ENCODE peak calls at places on chromosomes 13 and 19, in seven cellular contexts. One of them, this sample, is unnamed.

GRCh38 chr19:6276447-6276846 is 3.3 kb downstream of the MLLT1 start:
- DNase-seq in A549: no peak
- DNase-seq in CD8-positive, alpha-beta memory T cell: no peak
- DNase-seq in IMR-90: peak; percentile 55
- DNase-seq in neuronal stem cell: no peak
- DNase-seq in stomach: no peak
- DNase-seq in pancreas: no peak
- DNase-seq in this sample: peak; percentile 53

GRCh38 chr13:88483202-88483601 is 812.0 kb downstream of the SLITRK5 start:
- DNase-seq in A549: no peak
- DNase-seq in CD8-positive, alpha-beta memory T cell: no peak
- DNase-seq in IMR-90: no peak
- DNase-seq in neuronal stem cell: no peak
- DNase-seq in stomach: no peak
- DNase-seq in pancreas: no peak
- DNase-seq in this sample: no peak

GRCh38 chr19:33448159-33448516 is 73.5 kb downstream of the PEPD start:
- DNase-seq in A549: no peak
- DNase-seq in CD8-positive, alpha-beta memory T cell: no peak
- DNase-seq in IMR-90: no peak
- DNase-seq in neuronal stem cell: no peak
- DNase-seq in stomach: no peak
- DNase-seq in pancreas: no peak
- DNase-seq in this sample: no peak

GRCh38 chr13:53953205-53953604 is 924.6 kb downstream of the OLFM4 start:
- DNase-seq in A549: no peak
- DNase-seq in CD8-positive, alpha-beta memory T cell: no peak
- DNase-seq in IMR-90: no peak
- DNase-seq in neuronal stem cell: no peak
- DNase-seq in stomach: no peak
- DNase-seq in pancreas: no peak
- DNase-seq in this sample: no peak

GRCh38 chr13:110914293-110915056 is 394 bp downstream of the ANKRD10 start:
- DNase-seq in A549: peak; percentile 28
- DNase-seq in CD8-positive, alpha-beta memory T cell: peak; percentile 80
- DNase-seq in IMR-90: peak; percentile 74
- DNase-seq in neuronal stem cell: peak; percentile 74
- DNase-seq in stomach: peak; percentile 77
- DNase-seq in pancreas: peak; percentile 69
- DNase-seq in this sample: peak; percentile 76

GRCh38 chr13:66665991-66666390 is 564.1 kb downstream of the PCDH9 start:
- DNase-seq in A549: no peak
- DNase-seq in CD8-positive, alpha-beta memory T cell: no peak
- DNase-seq in IMR-90: peak; percentile 88
- DNase-seq in neuronal stem cell: peak; percentile 61
- DNase-seq in stomach: no peak
- DNase-seq in pancreas: no peak
- DNase-seq in this sample: no peak

GRCh38 chr19:55257461-55258411 is 1.1 kb downstream of the PPP6R1 start:
- DNase-seq in A549: no peak
- DNase-seq in CD8-positive, alpha-beta memory T cell: peak; percentile 43
- DNase-seq in IMR-90: peak; percentile 32
- DNase-seq in neuronal stem cell: no peak
- DNase-seq in stomach: no peak
- DNase-seq in pancreas: no peak
- DNase-seq in this sample: peak; percentile 41

GRCh38 chr13:107721436-107721835 is 493.9 kb downstream of the LIG4 start:
- DNase-seq in A549: no peak
- DNase-seq in CD8-positive, alpha-beta memory T cell: no peak
- DNase-seq in IMR-90: no peak
- DNase-seq in neuronal stem cell: no peak
- DNase-seq in stomach: no peak
- DNase-seq in pancreas: no peak
- DNase-seq in this sample: no peak

GRCh38 chr19:46068345-46069258 is 27.8 kb upstream of the IGFL4 start:
- DNase-seq in A549: peak; percentile 68
- DNase-seq in CD8-positive, alpha-beta memory T cell: no peak
- DNase-seq in IMR-90: peak; percentile 82
- DNase-seq in neuronal stem cell: no peak
- DNase-seq in stomach: no peak
- DNase-seq in pancreas: no peak
- DNase-seq in this sample: peak; percentile 46

GRCh38 chr13:49351871-49352270 is 92.0 kb downstream of the CAB39L start:
- DNase-seq in A549: no peak
- DNase-seq in CD8-positive, alpha-beta memory T cell: no peak
- DNase-seq in IMR-90: peak; percentile 94
- DNase-seq in neuronal stem cell: no peak
- DNase-seq in stomach: no peak
- DNase-seq in pancreas: no peak
- DNase-seq in this sample: no peak

GRCh38 chr13:27290715-27291114 is 20.1 kb downstream of the RASL11A start:
- DNase-seq in A549: no peak
- DNase-seq in CD8-positive, alpha-beta memory T cell: no peak
- DNase-seq in IMR-90: no peak
- DNase-seq in neuronal stem cell: no peak
- DNase-seq in stomach: no peak
- DNase-seq in pancreas: no peak
- DNase-seq in this sample: no peak

GRCh38 chr19:11096210-11096841 is 7.1 kb downstream of the LDLR start:
- DNase-seq in A549: no peak
- DNase-seq in CD8-positive, alpha-beta memory T cell: no peak
- DNase-seq in IMR-90: peak; percentile 47
- DNase-seq in neuronal stem cell: no peak
- DNase-seq in stomach: no peak
- DNase-seq in pancreas: no peak
- DNase-seq in this sample: no peak

GRCh38 chr19:5953680-5954213 is 24.2 kb downstream of the RANBP3 start:
- DNase-seq in A549: no peak
- DNase-seq in CD8-positive, alpha-beta memory T cell: peak; percentile 36
- DNase-seq in IMR-90: no peak
- DNase-seq in neuronal stem cell: no peak
- DNase-seq in stomach: no peak
- DNase-seq in pancreas: no peak
- DNase-seq in this sample: no peak

GRCh38 chr19:54186934-54187381 is 2.4 kb downstream of the MBOAT7 start:
- DNase-seq in A549: no peak
- DNase-seq in CD8-positive, alpha-beta memory T cell: no peak
- DNase-seq in IMR-90: no peak
- DNase-seq in neuronal stem cell: no peak
- DNase-seq in stomach: peak; percentile 59
- DNase-seq in pancreas: peak; percentile 79
- DNase-seq in this sample: peak; percentile 90

GRCh38 chr13:75587679-75588078 is 38.1 kb downstream of the UCHL3 start:
- DNase-seq in A549: no peak
- DNase-seq in CD8-positive, alpha-beta memory T cell: no peak
- DNase-seq in IMR-90: peak; percentile 4
- DNase-seq in neuronal stem cell: no peak
- DNase-seq in stomach: no peak
- DNase-seq in pancreas: no peak
- DNase-seq in this sample: no peak

GRCh38 chr19:42479736-42480135 is 37.0 kb upstream of the CXCL17 start:
- DNase-seq in A549: no peak
- DNase-seq in CD8-positive, alpha-beta memory T cell: no peak
- DNase-seq in IMR-90: no peak
- DNase-seq in neuronal stem cell: no peak
- DNase-seq in stomach: no peak
- DNase-seq in pancreas: no peak
- DNase-seq in this sample: no peak

GRCh38 chr19:42478765-42479307 is 36.1 kb upstream of the CXCL17 start:
- DNase-seq in A549: no peak
- DNase-seq in CD8-positive, alpha-beta memory T cell: no peak
- DNase-seq in IMR-90: no peak
- DNase-seq in neuronal stem cell: no peak
- DNase-seq in stomach: no peak
- DNase-seq in pancreas: no peak
- DNase-seq in this sample: no peak

GRCh38 chr19:42475366-42475765 is 32.6 kb upstream of the CXCL17 start:
- DNase-seq in A549: no peak
- DNase-seq in CD8-positive, alpha-beta memory T cell: no peak
- DNase-seq in IMR-90: no peak
- DNase-seq in neuronal stem cell: no peak
- DNase-seq in stomach: no peak
- DNase-seq in pancreas: no peak
- DNase-seq in this sample: no peak

GRCh38 chr19:42477117-42477516 is 34.4 kb upstream of the CXCL17 start:
- DNase-seq in A549: no peak
- DNase-seq in CD8-positive, alpha-beta memory T cell: no peak
- DNase-seq in IMR-90: no peak
- DNase-seq in neuronal stem cell: no peak
- DNase-seq in stomach: no peak
- DNase-seq in pancreas: no peak
- DNase-seq in this sample: no peak

GRCh38 chr19:42477933-42478332 is 35.2 kb upstream of the CXCL17 start:
- DNase-seq in A549: no peak
- DNase-seq in CD8-positive, alpha-beta memory T cell: no peak
- DNase-seq in IMR-90: no peak
- DNase-seq in neuronal stem cell: no peak
- DNase-seq in stomach: no peak
- DNase-seq in pancreas: no peak
- DNase-seq in this sample: no peak
- H3K4me1 ChIP-seq in A549: peaks cover 16% of the 10 kb centered on the region
- H3K4me1 ChIP-seq in CD8-positive, alpha-beta memory T cell: peaks cover 14% of the 10 kb centered on the region
- H3K4me1 ChIP-seq in IMR-90: no peaks in the 10 kb centered on the region
- H3K4me1 ChIP-seq in neuronal stem cell: peaks cover 10% of the 10 kb centered on the region
- H3K4me1 ChIP-seq in stomach: peaks cover 17% of the 10 kb centered on the region
- H3K4me1 ChIP-seq in pancreas: peaks cover 6% of the 10 kb centered on the region
- H3K4me1 ChIP-seq in this sample: no peaks in the 10 kb centered on the region

GRCh38 chr13:91699863-91700262 is 301.4 kb downstream of the GPC5 start:
- DNase-seq in A549: no peak
- DNase-seq in CD8-positive, alpha-beta memory T cell: no peak
- DNase-seq in IMR-90: no peak
- DNase-seq in neuronal stem cell: no peak
- DNase-seq in stomach: no peak
- DNase-seq in pancreas: no peak
- DNase-seq in this sample: no peak

GRCh38 chr13:91698767-91699166 is 300.3 kb downstream of the GPC5 start:
- DNase-seq in A549: no peak
- DNase-seq in CD8-positive, alpha-beta memory T cell: no peak
- DNase-seq in IMR-90: no peak
- DNase-seq in neuronal stem cell: no peak
- DNase-seq in stomach: no peak
- DNase-seq in pancreas: no peak
- DNase-seq in this sample: no peak

GRCh38 chr13:91704398-91704797 is 306.0 kb downstream of the GPC5 start:
- DNase-seq in A549: no peak
- DNase-seq in CD8-positive, alpha-beta memory T cell: no peak
- DNase-seq in IMR-90: no peak
- DNase-seq in neuronal stem cell: no peak
- DNase-seq in stomach: no peak
- DNase-seq in pancreas: no peak
- DNase-seq in this sample: no peak

GRCh38 chr13:91702411-91702810 is 304.0 kb downstream of the GPC5 start:
- DNase-seq in A549: no peak
- DNase-seq in CD8-positive, alpha-beta memory T cell: no peak
- DNase-seq in IMR-90: no peak
- DNase-seq in neuronal stem cell: no peak
- DNase-seq in stomach: no peak
- DNase-seq in pancreas: no peak
- DNase-seq in this sample: no peak

GRCh38 chr13:91701975-91702374 is 303.6 kb downstream of the GPC5 start:
- DNase-seq in A549: no peak
- DNase-seq in CD8-positive, alpha-beta memory T cell: no peak
- DNase-seq in IMR-90: no peak
- DNase-seq in neuronal stem cell: no peak
- DNase-seq in stomach: no peak
- DNase-seq in pancreas: no peak
- DNase-seq in this sample: no peak
- H3K4me1 ChIP-seq in A549: no peaks in the 10 kb centered on the region
- H3K4me1 ChIP-seq in CD8-positive, alpha-beta memory T cell: no peaks in the 10 kb centered on the region
- H3K4me1 ChIP-seq in IMR-90: no peaks in the 10 kb centered on the region
- H3K4me1 ChIP-seq in neuronal stem cell: no peaks in the 10 kb centered on the region
- H3K4me1 ChIP-seq in stomach: no peaks in the 10 kb centered on the region
- H3K4me1 ChIP-seq in pancreas: no peaks in the 10 kb centered on the region
- H3K4me1 ChIP-seq in this sample: no peaks in the 10 kb centered on the region

GRCh38 chr13:97276862-97277269 is 54.7 kb downstream of the MBNL2 start:
- DNase-seq in A549: no peak
- DNase-seq in CD8-positive, alpha-beta memory T cell: no peak
- DNase-seq in IMR-90: no peak
- DNase-seq in neuronal stem cell: no peak
- DNase-seq in stomach: no peak
- DNase-seq in pancreas: no peak
- DNase-seq in this sample: no peak

GRCh38 chr13:97275265-97275664 is 53.1 kb downstream of the MBNL2 start:
- DNase-seq in A549: no peak
- DNase-seq in CD8-positive, alpha-beta memory T cell: no peak
- DNase-seq in IMR-90: peak; percentile 92
- DNase-seq in neuronal stem cell: no peak
- DNase-seq in stomach: no peak
- DNase-seq in pancreas: no peak
- DNase-seq in this sample: no peak

GRCh38 chr13:97275775-97276501 is 53.8 kb downstream of the MBNL2 start:
- DNase-seq in A549: no peak
- DNase-seq in CD8-positive, alpha-beta memory T cell: no peak
- DNase-seq in IMR-90: no peak
- DNase-seq in neuronal stem cell: no peak
- DNase-seq in stomach: no peak
- DNase-seq in pancreas: no peak
- DNase-seq in this sample: no peak

GRCh38 chr13:97273341-97273831 is 51.3 kb downstream of the MBNL2 start:
- DNase-seq in A549: no peak
- DNase-seq in CD8-positive, alpha-beta memory T cell: no peak
- DNase-seq in IMR-90: no peak
- DNase-seq in neuronal stem cell: no peak
- DNase-seq in stomach: no peak
- DNase-seq in pancreas: no peak
- DNase-seq in this sample: no peak

DNA sequence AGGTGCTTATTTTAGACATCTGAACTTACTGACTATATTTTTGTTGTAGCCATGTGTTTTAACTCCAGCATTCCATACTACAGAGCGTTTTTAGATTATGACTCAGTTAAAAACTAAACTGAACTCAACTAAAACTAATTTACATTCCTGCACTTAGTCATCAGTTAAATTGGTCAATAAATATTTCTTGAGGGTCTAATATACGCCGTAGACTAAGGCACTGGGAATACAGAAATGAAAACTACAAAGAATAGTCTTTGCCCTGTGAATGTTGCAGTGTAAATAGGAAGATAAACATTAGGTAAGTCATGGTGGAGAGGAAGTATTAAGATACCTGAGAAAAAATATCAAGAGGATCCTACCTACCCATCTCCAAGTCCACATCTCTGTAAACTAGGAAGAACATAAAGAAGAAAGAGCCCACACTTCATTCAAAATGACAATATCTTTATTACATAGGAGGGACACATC is 52.7 kb downstream of the MBNL2 start:
- DNase-seq in A549: no peak
- DNase-seq in CD8-positive, alpha-beta memory T cell: no peak
- DNase-seq in IMR-90: peak; percentile 87
- DNase-seq in neuronal stem cell: no peak
- DNase-seq in stomach: no peak
- DNase-seq in pancreas: no peak
- DNase-seq in this sample: no peak
- H3K4me1 ChIP-seq in A549: peaks cover 69% of the 10 kb centered on the region
- H3K4me1 ChIP-seq in CD8-positive, alpha-beta memory T cell: no peaks in the 10 kb centered on the region
- H3K4me1 ChIP-seq in IMR-90: peaks cover 30% of the 10 kb centered on the region
- H3K4me1 ChIP-seq in neuronal stem cell: no peaks in the 10 kb centered on the region
- H3K4me1 ChIP-seq in stomach: peaks cover 80% of the 10 kb centered on the region
- H3K4me1 ChIP-seq in pancreas: peaks cover 54% of the 10 kb centered on the region
- H3K4me1 ChIP-seq in this sample: peaks cover 13% of the 10 kb centered on the region

DNA sequence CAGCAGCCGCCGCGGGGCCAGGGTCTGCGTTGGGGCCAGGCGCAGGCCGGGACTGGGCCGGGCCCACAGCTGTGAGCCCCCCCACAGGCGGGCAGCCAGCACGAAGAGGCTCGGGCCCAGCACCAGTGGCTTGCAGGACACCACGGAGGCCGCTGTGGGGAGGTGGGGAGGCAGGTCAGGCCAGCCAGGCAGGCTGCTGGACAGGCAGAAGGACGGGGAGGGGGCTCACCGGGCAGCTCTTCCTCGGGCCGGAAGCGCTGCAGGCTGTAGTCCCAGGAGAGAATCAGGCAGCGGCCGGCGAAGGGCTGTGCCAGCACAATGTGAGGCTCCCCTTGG is 8.3 kb downstream of the LGI4 start:
- DNase-seq in A549: no peak
- DNase-seq in CD8-positive, alpha-beta memory T cell: no peak
- DNase-seq in IMR-90: no peak
- DNase-seq in neuronal stem cell: no peak
- DNase-seq in stomach: no peak
- DNase-seq in pancreas: no peak
- DNase-seq in this sample: no peak
- H3K4me1 ChIP-seq in A549: peaks cover 15% of the 10 kb centered on the region
- H3K4me1 ChIP-seq in CD8-positive, alpha-beta memory T cell: peaks cover 7% of the 10 kb centered on the region
- H3K4me1 ChIP-seq in IMR-90: peaks cover 2% of the 10 kb centered on the region
- H3K4me1 ChIP-seq in neuronal stem cell: peaks cover 5% of the 10 kb centered on the region
- H3K4me1 ChIP-seq in stomach: peaks cover 56% of the 10 kb centered on the region
- H3K4me1 ChIP-seq in pancreas: no peaks in the 10 kb centered on the region
- H3K4me1 ChIP-seq in this sample: peaks cover 31% of the 10 kb centered on the region